ENCODE peak calls at places on chromosome 13, in nine cellular contexts. P, O, Y, D, S, N, E, H and T are unnamed samples.
A peak's percentile ranks its signal among the peaks of the same experiment; 100 is the strongest.

GRCh38 chr13:97386832-97387486 is 47.0 kb upstream of the RAP2A start:
- DNase-seq in E (peak; percentile 5), S (no peak), P (no peak), H (peak; percentile 54), Y (no peak), O (no peak), D (no peak), N (peak; percentile 38), T (peak; percentile 66)

GRCh38 chr13:24500977-24501376 is 11.6 kb downstream of the PARP4 start:
- DNase-seq in E (peak; percentile 87), D (no peak), O (no peak), N (no peak), Y (no peak), S (no peak), H (no peak), P (peak; percentile 56), T (no peak)

GRCh38 chr13:71786815-71787214 is 80.2 kb downstream of the DACH1 start:
- DNase-seq in O (no peak), N (no peak), D (peak; percentile 28), H (no peak), S (no peak), P (no peak), E (no peak), Y (no peak), T (no peak)

GRCh38 chr13:113451951-113452421 is 1.3 kb downstream of the ADPRHL1 start:
- DNase-seq in H (peak; percentile 89), S (no peak), P (no peak), O (peak; percentile 72), Y (no peak), D (no peak), N (no peak), E (no peak), T (no peak)

GRCh38 chr13:21974741-21975140 is 303.9 kb downstream of the FGF9 start:
- DNase-seq in O (no peak), Y (no peak), N (no peak), P (no peak), S (no peak), D (no peak), H (no peak), E (no peak), T (no peak)

GRCh38 chr13:72970956-72971355 is 87.8 kb upstream of the KLF5 start:
- DNase-seq in Y (no peak), H (no peak), E (peak; percentile 74), D (no peak), P (peak; percentile 20), N (no peak), S (no peak), O (no peak), T (no peak)

GRCh38 chr13:98775844-98776598 is 23.5 kb upstream of the SLC15A1 start:
- DNase-seq in S (peak; percentile 99), O (no peak), P (peak; percentile 80), N (no peak), D (no peak), E (peak; percentile 82), Y (no peak), H (no peak), T (no peak)

GRCh38 chr13:111577956-111578595 is 257.6 kb downstream of the TEX29 start:
- DNase-seq in H (no peak), S (no peak), N (no peak), Y (no peak), E (no peak), O (no peak), D (no peak), P (no peak), T (peak; percentile 24)

GRCh38 chr13:36815069-36815468 is 4.0 kb upstream of the RFXAP start:
- DNase-seq in N (no peak), H (no peak), O (no peak), Y (no peak), E (no peak), D (peak; percentile 51), S (no peak), P (peak; percentile 52), T (no peak)

GRCh38 chr13:82878536-82878935 is 1003.7 kb downstream of the SLITRK1 start:
- DNase-seq in E (peak; percentile 30), N (no peak), Y (no peak), D (no peak), S (no peak), P (peak; percentile 33), H (no peak), O (no peak), T (no peak)

GRCh38 chr13:36865265-36865664 is 46.2 kb downstream of the RFXAP start:
- DNase-seq in S (no peak), N (no peak), E (no peak), O (no peak), Y (no peak), P (no peak), H (no peak), D (no peak), T (no peak)

GRCh38 chr13:68056816-68057710 is 826.9 kb upstream of the PCDH9 start:
- DNase-seq in P (no peak), N (no peak), D (peak; percentile 50), S (peak; percentile 71), O (no peak), H (no peak), E (peak; percentile 88), Y (no peak), T (no peak)

GRCh38 chr13:89673789-89674311 is 1673.6 kb upstream of the MIR17HG start:
- DNase-seq in E (no peak), Y (no peak), P (no peak), D (no peak), H (no peak), N (no peak), S (no peak), O (no peak), T (no peak)

GRCh38 chr13:97231118-97231831 is 9.1 kb downstream of the MBNL2 start:
- DNase-seq in N (no peak), S (no peak), Y (no peak), E (peak; percentile 47), P (peak; percentile 55), D (no peak), O (no peak), H (peak; percentile 47), T (no peak)

GRCh38 chr13:50072676-50073075 is 57.4 kb downstream of the KCNRG start:
- DNase-seq in P (no peak), D (no peak), H (no peak), S (no peak), N (no peak), E (no peak), O (no peak), Y (no peak), T (no peak)
- H3K4me1 ChIP-seq in P (peaks cover 71% of the 10 kb centered on the region), D (peaks cover under 1% of the 10 kb centered on the region), H (peaks cover 18% of the 10 kb centered on the region), S (peaks cover 33% of the 10 kb centered on the region), N (peaks cover 40% of the 10 kb centered on the region), E (peaks cover 10% of the 10 kb centered on the region), O (peaks cover 39% of the 10 kb centered on the region), Y (no peaks in the 10 kb centered on the region), T (peaks cover 2% of the 10 kb centered on the region)

GRCh38 chr13:44934724-44935123 is 54.5 kb downstream of the NUFIP1 start:
- DNase-seq in P (peak; percentile 82), Y (no peak), E (peak; percentile 88), S (peak; percentile 70), D (no peak), O (no peak), N (no peak), H (no peak), T (no peak)

GRCh38 chr13:44930280-44930679 is 59.0 kb downstream of the NUFIP1 start:
- DNase-seq in E (no peak), Y (no peak), D (no peak), H (no peak), S (no peak), O (no peak), N (no peak), P (no peak), T (no peak)

GRCh38 chr13:44930907-44931676 is 58.2 kb downstream of the NUFIP1 start:
- DNase-seq in N (no peak), P (peak; percentile 52), O (no peak), Y (no peak), D (peak; percentile 50), S (peak; percentile 77), H (no peak), E (peak; percentile 54), T (no peak)

GRCh38 chr13:44932171-44932849 is 57.0 kb downstream of the NUFIP1 start:
- DNase-seq in P (peak; percentile 49), H (no peak), N (no peak), O (no peak), S (no peak), E (peak; percentile 83), D (no peak), Y (no peak), T (no peak)

GRCh38 chr13:44932850-44933251 is 56.4 kb downstream of the NUFIP1 start:
- DNase-seq in H (peak; percentile 45), D (no peak), O (no peak), N (no peak), E (peak; percentile 64), S (no peak), P (peak; percentile 75), Y (peak; percentile 28), T (no peak)
- H3K27ac ChIP-seq in H (peak overlapping the region; percentile 57), D (no peak overlapping the region), O (peak overlapping the region; percentile 66), N (no peak overlapping the region), E (peak overlapping the region; percentile 41), S (no peak overlapping the region), P (peak overlapping the region; percentile 64), Y (peak overlapping the region; percentile 21), T (peak overlapping the region; percentile 92)

DNA sequence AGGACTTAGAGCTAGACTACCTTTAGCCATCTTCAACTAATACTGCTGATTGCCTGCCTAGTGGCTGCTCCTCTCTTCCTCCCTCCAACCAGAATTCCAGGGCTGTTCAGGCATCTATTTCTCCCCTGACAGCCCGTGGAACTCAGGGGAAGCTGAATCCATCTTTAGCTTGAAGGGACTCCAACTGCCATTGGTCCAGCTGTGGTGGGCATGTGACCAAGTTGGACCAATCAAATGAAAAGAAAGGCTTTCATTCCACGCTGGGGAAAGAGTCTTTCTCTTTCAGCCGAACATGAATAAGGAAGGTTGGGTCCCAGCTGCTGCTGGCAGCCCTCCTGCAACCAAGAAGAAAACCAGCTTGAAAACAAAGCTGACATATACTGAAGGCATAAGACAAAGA is 168.5 kb upstream of the OBI1 start:
- DNase-seq in H (no peak), N (no peak), O (no peak), P (no peak), D (peak; percentile 38), E (no peak), S (no peak), Y (no peak), T (no peak)
- H3K4me1 ChIP-seq in H (no peaks in the 10 kb centered on the region), N (no peaks in the 10 kb centered on the region), O (no peaks in the 10 kb centered on the region), P (no peaks in the 10 kb centered on the region), D (no peaks in the 10 kb centered on the region), E (no peaks in the 10 kb centered on the region), S (no peaks in the 10 kb centered on the region), Y (no peaks in the 10 kb centered on the region), T (no peaks in the 10 kb centered on the region)

GRCh38 chr13:59479629-59480028 is 684.1 kb downstream of the DIAPH3 start:
- DNase-seq in Y (no peak), H (no peak), P (no peak), E (no peak), D (peak; percentile 75), S (no peak), N (no peak), O (no peak), T (no peak)

GRCh38 chr13:59480857-59481256 is 682.9 kb downstream of the DIAPH3 start:
- DNase-seq in H (no peak), P (no peak), O (no peak), D (no peak), S (no peak), E (no peak), N (no peak), Y (no peak), T (no peak)

GRCh38 chr13:59480398-59480797 is 683.3 kb downstream of the DIAPH3 start:
- DNase-seq in O (no peak), Y (no peak), E (peak; percentile 26), H (no peak), N (no peak), S (no peak), P (no peak), D (no peak), T (no peak)

GRCh38 chr13:59487883-59488282 is 675.8 kb downstream of the DIAPH3 start:
- DNase-seq in N (no peak), D (no peak), E (no peak), S (no peak), O (no peak), Y (no peak), H (no peak), P (no peak), T (no peak)

GRCh38 chr13:59483441-59484116 is 680.1 kb downstream of the DIAPH3 start:
- DNase-seq in Y (no peak), O (peak; percentile 28), P (no peak), D (peak; percentile 34), E (peak; percentile 87), N (peak; percentile 63), S (no peak), H (peak; percentile 48), T (no peak)
- H3K27ac ChIP-seq in Y (no peak overlapping the region), O (peak overlapping the region; percentile 65), P (no peak overlapping the region), D (no peak overlapping the region), E (no peak overlapping the region), N (no peak overlapping the region), S (no peak overlapping the region), H (peak overlapping the region; percentile 67), T (no peak overlapping the region)